ENCODE peak calls at places on chromosomes 5 and 9, in seven cellular contexts. G is glutamatergic neuron, B is cardiac fibroblast, Z is GM12865, W is H9, K is PC-3, H is GM06990. M is an unnamed sample.

GRCh38 chr9:90969021-90969675 is 167.5 kb downstream of the SYK start:
- DNase-seq in G (no peak), B (no peak), Z (no peak), W (no peak), K (no peak), H (no peak), M (no peak)

GRCh38 chr5:127813633-127814171 is 110.5 kb downstream of the CCDC192 start:
- DNase-seq in G (no peak), B (peak; percentile 93), Z (no peak), W (no peak), K (peak; percentile 83), H (no peak), M (no peak)

GRCh38 chr5:111530298-111530740 is 18.0 kb upstream of the STARD4 start:
- DNase-seq in G (no peak), B (peak; percentile 94), Z (peak; percentile 76), W (peak; percentile 33), K (peak; percentile 22), H (peak; percentile 36), M (peak; percentile 94)

GRCh38 chr5:40437452-40437861 is 242.3 kb upstream of the PTGER4 start:
- DNase-seq in G (no peak), B (peak; percentile 91), Z (peak; percentile 10), W (no peak), K (peak; percentile 92), H (peak; percentile 12), M (peak; percentile 63)

GRCh38 chr9:37371565-37372464 is 50.7 kb upstream of the GRHPR start:
- DNase-seq in G (no peak), B (peak; percentile 86), Z (peak; percentile 86), W (no peak), K (no peak), H (peak; percentile 68), M (peak; percentile 34)

GRCh38 chr5:140295414-140295813 is 7.5 kb downstream of the PFDN1 start:
- DNase-seq in G (no peak), B (peak; percentile 99), Z (peak; percentile 41), W (no peak), K (peak; percentile 96), H (no peak), M (peak; percentile 31)

GRCh38 chr9:120609636-120610035 is 29.7 kb upstream of the CDK5RAP2 start:
- DNase-seq in G (no peak), B (peak; percentile 27), Z (no peak), W (no peak), K (no peak), H (no peak), M (no peak)

GRCh38 chr9:126417007-126417406 is 90.4 kb downstream of the MVB12B start:
- DNase-seq in G (no peak), B (no peak), Z (no peak), W (no peak), K (no peak), H (no peak), M (no peak)

GRCh38 chr5:558326-558725 is 34.1 kb upstream of the SLC9A3 start:
- DNase-seq in G (no peak), B (no peak), Z (no peak), W (no peak), K (no peak), H (no peak), M (no peak)

GRCh38 chr5:147427784-147428401 is 82.0 kb downstream of the DPYSL3 start:
- DNase-seq in G (no peak), B (peak; percentile 64), Z (no peak), W (no peak), K (no peak), H (no peak), M (no peak)

GRCh38 chr5:134026521-134027202 is 21.9 kb upstream of the VDAC1 start:
- DNase-seq in G (peak; percentile 45), B (peak; percentile 69), Z (peak; percentile 84), W (peak; percentile 88), K (peak; percentile 73), H (no peak), M (peak; percentile 73)

GRCh38 chr5:112534067-112534466 is 115.0 kb upstream of the EPB41L4A start:
- DNase-seq in G (no peak), B (no peak), Z (no peak), W (no peak), K (no peak), H (no peak), M (no peak)

GRCh38 chr9:109733690-109734089 is 46.3 kb upstream of the PALM2AKAP2 start:
- DNase-seq in G (no peak), B (peak; percentile 75), Z (no peak), W (no peak), K (peak; percentile 53), H (no peak), M (no peak)

GRCh38 chr5:110544603-110545002 is 181.9 kb downstream of the TMEM232 start:
- DNase-seq in G (no peak), B (peak; percentile 22), Z (no peak), W (no peak), K (peak; percentile 32), H (no peak), M (no peak)

GRCh38 chr9:120473626-120474025 is 106.3 kb downstream of the CDK5RAP2 start:
- DNase-seq in G (no peak), B (no peak), Z (no peak), W (no peak), K (no peak), H (no peak), M (no peak)

GRCh38 chr5:159657766-159658165 is 258.5 kb upstream of the ADRA1B start:
- DNase-seq in G (no peak), B (no peak), Z (no peak), W (no peak), K (no peak), H (no peak), M (no peak)

GRCh38 chr5:145520335-145520734 is 314.8 kb downstream of the PRELID2 start:
- DNase-seq in G (no peak), B (no peak), Z (no peak), W (no peak), K (no peak), H (no peak), M (no peak)

GRCh38 chr5:94407023-94407422 is 211.4 kb downstream of the KIAA0825 start:
- DNase-seq in G (no peak), B (peak; percentile 41), Z (peak; percentile 12), W (no peak), K (peak; percentile 32), H (no peak), M (no peak)

GRCh38 chr5:63398346-63398745 is 563.9 kb downstream of the HTR1A start:
- DNase-seq in G (no peak), B (no peak), Z (no peak), W (peak; percentile 74), K (peak; percentile 60), H (no peak), M (no peak)

DNA sequence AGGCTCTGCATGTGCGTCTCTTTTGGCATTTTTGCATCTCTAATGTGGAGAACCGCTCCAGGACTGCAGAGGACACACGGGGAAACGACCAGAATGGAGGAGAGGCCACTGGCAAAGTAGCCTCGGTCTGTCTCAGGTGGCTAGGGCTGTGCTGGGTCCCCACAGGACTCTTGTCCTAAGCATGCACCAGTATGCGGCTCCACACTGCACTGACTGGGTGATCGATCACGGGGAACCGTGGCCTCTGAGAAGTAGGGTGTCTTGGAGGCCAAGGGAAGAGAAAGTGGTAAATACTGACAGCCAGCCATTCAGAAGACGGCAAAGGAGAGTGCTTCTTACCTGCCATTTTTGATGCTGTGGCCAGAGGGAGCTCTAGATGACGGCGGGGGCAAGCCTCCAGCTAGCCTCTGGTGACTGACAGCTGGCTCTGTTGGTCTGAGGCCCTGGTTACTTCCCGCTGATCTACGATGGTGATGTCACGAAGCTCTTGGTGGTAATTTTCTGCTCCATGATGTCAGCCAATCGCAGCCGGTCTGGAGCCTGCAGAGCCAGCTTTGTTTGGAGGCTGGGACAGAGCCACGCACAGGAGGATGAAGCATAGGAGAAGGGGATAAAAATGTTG is 40.4 kb upstream of the GADD45G start:
- DNase-seq in G (peak; percentile 52), B (peak; percentile 5), Z (peak; percentile 74), W (peak; percentile 86), K (peak; percentile 16), H (peak; percentile 60), M (no peak)
- TF ChIP-seq CTCF in G (no peak), B (peak; percentile 5), Z (peak; percentile 41), W (peak; percentile 69), K (peak; percentile 24), H (peak; percentile 69), M (no peak)

GRCh38 chr9:21075484-21075883 is 2.3 kb downstream of the IFNB1 start:
- DNase-seq in G (no peak), B (no peak), Z (no peak), W (no peak), K (no peak), H (no peak), M (no peak)

GRCh38 chr9:21077842-21078241 is at the start of gene IFNB1:
- DNase-seq in G (no peak), B (no peak), Z (no peak), W (no peak), K (no peak), H (no peak), M (no peak)

GRCh38 chr9:21081451-21081850 is 3.7 kb upstream of the IFNB1 start:
- DNase-seq in G (no peak), B (no peak), Z (no peak), W (no peak), K (no peak), H (no peak), M (no peak)

GRCh38 chr9:21080793-21081192 is 3.1 kb upstream of the IFNB1 start:
- DNase-seq in G (no peak), B (no peak), Z (no peak), W (no peak), K (no peak), H (no peak), M (peak; percentile 32)

GRCh38 chr9:21078702-21079101 is 960 bp upstream of the IFNB1 start:
- DNase-seq in G (no peak), B (peak; percentile 8), Z (peak; percentile 20), W (no peak), K (peak; percentile 33), H (no peak), M (no peak)
- TF ChIP-seq CTCF in G (no peak), B (no peak), Z (no peak), W (peak; percentile 43), K (peak; percentile 45), H (peak; percentile 41), M (peak; percentile 28)

GRCh38 chr5:136809382-136809781 is 444.0 kb upstream of the TRPC7 start:
- DNase-seq in G (no peak), B (no peak), Z (no peak), W (no peak), K (no peak), H (no peak), M (no peak)

GRCh38 chr5:136810198-136810823 is 445.0 kb upstream of the TRPC7 start:
- DNase-seq in G (no peak), B (peak; percentile 79), Z (no peak), W (no peak), K (peak; percentile 89), H (no peak), M (no peak)

GRCh38 chr5:136802382-136802781 is 437.0 kb upstream of the TRPC7 start:
- DNase-seq in G (no peak), B (peak; percentile 61), Z (no peak), W (no peak), K (peak; percentile 56), H (no peak), M (no peak)

GRCh38 chr5:136808756-136809155 is 443.4 kb upstream of the TRPC7 start:
- DNase-seq in G (no peak), B (no peak), Z (no peak), W (no peak), K (no peak), H (no peak), M (no peak)

GRCh38 chr5:136805466-136805865 is 440.1 kb upstream of the TRPC7 start:
- DNase-seq in G (no peak), B (no peak), Z (no peak), W (no peak), K (peak; percentile 12), H (no peak), M (no peak)
- TF ChIP-seq CTCF in G (no peak), B (peak; percentile 25), Z (no peak), W (peak; percentile 51), K (peak; percentile 47), H (no peak), M (no peak)

GRCh38 chr5:28896949-28897348 is 1858.6 kb upstream of the CDH9 start:
- DNase-seq in G (no peak), B (peak; percentile 1), Z (no peak), W (no peak), K (peak; percentile 59), H (no peak), M (no peak)
- TF ChIP-seq CTCF in G (no peak), B (no peak), Z (no peak), W (peak; percentile 47), K (peak; percentile 59), H (no peak), M (no peak)